ENCODE peak calls at places on chromosome 20, in ten cellular contexts. One of them, this sample, is unnamed. For H3K4me1 and H3K36me3, the result is how much of the 10 kb centered on the place peaks cover.

GRCh38 chr20:58128635-58129625 is 99.5 kb downstream of the ANKRD60 start:
- DNase-seq in heart left ventricle: no peak
- DNase-seq in tibial artery: no peak
- DNase-seq in cardiac muscle cell: no peak
- DNase-seq in Peyer's patch: no peak
- DNase-seq in left ventricle myocardium inferior: no peak
- DNase-seq in colonic mucosa: no peak
- DNase-seq in psoas muscle: no peak
- DNase-seq in GM12878: no peak
- DNase-seq in pancreas: no peak
- DNase-seq in this sample: no peak

GRCh38 chr20:36856691-36857635 is 19.0 kb upstream of the TLDC2 start:
- DNase-seq in heart left ventricle: no peak
- DNase-seq in tibial artery: no peak
- DNase-seq in cardiac muscle cell: no peak
- DNase-seq in Peyer's patch: no peak
- DNase-seq in left ventricle myocardium inferior: no peak
- DNase-seq in colonic mucosa: no peak
- DNase-seq in psoas muscle: no peak
- DNase-seq in GM12878: no peak
- DNase-seq in pancreas: no peak
- DNase-seq in this sample: no peak

GRCh38 chr20:63766695-63767426 is 27.3 kb downstream of the SLC2A4RG start:
- DNase-seq in heart left ventricle: peak
- DNase-seq in tibial artery: no peak
- DNase-seq in cardiac muscle cell: no peak
- DNase-seq in Peyer's patch: no peak
- DNase-seq in left ventricle myocardium inferior: no peak
- DNase-seq in colonic mucosa: no peak
- DNase-seq in psoas muscle: no peak
- DNase-seq in GM12878: no peak
- DNase-seq in pancreas: no peak
- DNase-seq in this sample: no peak

GRCh38 chr20:62765432-62766070 is 30.7 kb upstream of the MRGBP start:
- DNase-seq in heart left ventricle: peak
- DNase-seq in tibial artery: no peak
- DNase-seq in cardiac muscle cell: no peak
- DNase-seq in Peyer's patch: no peak
- DNase-seq in left ventricle myocardium inferior: no peak
- DNase-seq in colonic mucosa: no peak
- DNase-seq in psoas muscle: peak
- DNase-seq in GM12878: no peak
- DNase-seq in pancreas: no peak
- DNase-seq in this sample: peak

GRCh38 chr20:61571221-61571620 is 319.2 kb downstream of the CDH4 start:
- DNase-seq in heart left ventricle: no peak
- DNase-seq in tibial artery: no peak
- DNase-seq in cardiac muscle cell: no peak
- DNase-seq in Peyer's patch: no peak
- DNase-seq in left ventricle myocardium inferior: no peak
- DNase-seq in colonic mucosa: no peak
- DNase-seq in psoas muscle: no peak
- DNase-seq in GM12878: no peak
- DNase-seq in pancreas: no peak
- DNase-seq in this sample: peak

GRCh38 chr20:1934578-1935573 is 39.7 kb downstream of the SIRPA start:
- DNase-seq in heart left ventricle: no peak
- DNase-seq in tibial artery: peak
- DNase-seq in cardiac muscle cell: peak
- DNase-seq in Peyer's patch: peak
- DNase-seq in left ventricle myocardium inferior: peak
- DNase-seq in colonic mucosa: no peak
- DNase-seq in psoas muscle: peak
- DNase-seq in GM12878: no peak
- DNase-seq in pancreas: no peak
- DNase-seq in this sample: peak

GRCh38 chr20:2132461-2132901 is 30.9 kb downstream of the STK35 start:
- DNase-seq in heart left ventricle: no peak
- DNase-seq in tibial artery: no peak
- DNase-seq in cardiac muscle cell: no peak
- DNase-seq in Peyer's patch: no peak
- DNase-seq in left ventricle myocardium inferior: no peak
- DNase-seq in colonic mucosa: no peak
- DNase-seq in psoas muscle: no peak
- DNase-seq in GM12878: no peak
- DNase-seq in pancreas: no peak
- DNase-seq in this sample: no peak

GRCh38 chr20:56360133-56360898 is 1.5 kb downstream of the FAM210B start:
- DNase-seq in heart left ventricle: no peak
- DNase-seq in tibial artery: no peak
- DNase-seq in cardiac muscle cell: no peak
- DNase-seq in Peyer's patch: no peak
- DNase-seq in left ventricle myocardium inferior: no peak
- DNase-seq in colonic mucosa: no peak
- DNase-seq in psoas muscle: no peak
- DNase-seq in GM12878: no peak
- DNase-seq in pancreas: no peak
- DNase-seq in this sample: no peak

GRCh38 chr20:23130622-23130916 is 44.4 kb upstream of the CD93 start:
- DNase-seq in heart left ventricle: no peak
- DNase-seq in tibial artery: peak
- DNase-seq in cardiac muscle cell: no peak
- DNase-seq in Peyer's patch: no peak
- DNase-seq in left ventricle myocardium inferior: no peak
- DNase-seq in colonic mucosa: no peak
- DNase-seq in psoas muscle: no peak
- DNase-seq in GM12878: no peak
- DNase-seq in pancreas: no peak
- DNase-seq in this sample: no peak

GRCh38 chr20:46415773-46416172 is 9.4 kb upstream of the ELMO2 start:
- DNase-seq in heart left ventricle: no peak
- DNase-seq in tibial artery: no peak
- DNase-seq in cardiac muscle cell: no peak
- DNase-seq in Peyer's patch: no peak
- DNase-seq in left ventricle myocardium inferior: no peak
- DNase-seq in colonic mucosa: no peak
- DNase-seq in psoas muscle: no peak
- DNase-seq in GM12878: no peak
- DNase-seq in pancreas: no peak
- DNase-seq in this sample: no peak

GRCh38 chr20:919491-919916 is 3.4 kb upstream of the ANGPT4 start:
- DNase-seq in heart left ventricle: no peak
- DNase-seq in tibial artery: no peak
- DNase-seq in cardiac muscle cell: no peak
- DNase-seq in Peyer's patch: no peak
- DNase-seq in left ventricle myocardium inferior: no peak
- DNase-seq in colonic mucosa: no peak
- DNase-seq in psoas muscle: no peak
- DNase-seq in GM12878: no peak
- DNase-seq in pancreas: no peak
- DNase-seq in this sample: no peak

GRCh38 chr20:41110930-41111577 is 26.3 kb upstream of the PLCG1 start:
- DNase-seq in heart left ventricle: no peak
- DNase-seq in tibial artery: no peak
- DNase-seq in cardiac muscle cell: no peak
- DNase-seq in Peyer's patch: no peak
- DNase-seq in left ventricle myocardium inferior: no peak
- DNase-seq in colonic mucosa: no peak
- DNase-seq in psoas muscle: no peak
- DNase-seq in GM12878: no peak
- DNase-seq in pancreas: no peak
- DNase-seq in this sample: no peak

GRCh38 chr20:63833776-63834544 is 2.9 kb upstream of the ZBTB46 start:
- DNase-seq in heart left ventricle: no peak
- DNase-seq in tibial artery: no peak
- DNase-seq in cardiac muscle cell: no peak
- DNase-seq in Peyer's patch: no peak
- DNase-seq in left ventricle myocardium inferior: no peak
- DNase-seq in colonic mucosa: no peak
- DNase-seq in psoas muscle: no peak
- DNase-seq in GM12878: no peak
- DNase-seq in pancreas: no peak
- DNase-seq in this sample: no peak

GRCh38 chr20:10061641-10062040 is 26.9 kb downstream of the ANKEF1 start:
- DNase-seq in heart left ventricle: no peak
- DNase-seq in tibial artery: no peak
- DNase-seq in cardiac muscle cell: no peak
- DNase-seq in Peyer's patch: no peak
- DNase-seq in left ventricle myocardium inferior: peak
- DNase-seq in colonic mucosa: no peak
- DNase-seq in psoas muscle: no peak
- DNase-seq in GM12878: no peak
- DNase-seq in pancreas: no peak
- DNase-seq in this sample: no peak

GRCh38 chr20:9617062-9617461 is 102.7 kb downstream of the LAMP5 start:
- DNase-seq in heart left ventricle: no peak
- DNase-seq in tibial artery: peak
- DNase-seq in cardiac muscle cell: peak
- DNase-seq in Peyer's patch: peak
- DNase-seq in left ventricle myocardium inferior: peak
- DNase-seq in colonic mucosa: peak
- DNase-seq in psoas muscle: peak
- DNase-seq in GM12878: no peak
- DNase-seq in pancreas: peak
- DNase-seq in this sample: peak

GRCh38 chr20:48170625-48171024 is 385.3 kb upstream of the SULF2 start:
- DNase-seq in heart left ventricle: no peak
- DNase-seq in tibial artery: no peak
- DNase-seq in cardiac muscle cell: no peak
- DNase-seq in Peyer's patch: no peak
- DNase-seq in left ventricle myocardium inferior: no peak
- DNase-seq in colonic mucosa: no peak
- DNase-seq in psoas muscle: no peak
- DNase-seq in GM12878: no peak
- DNase-seq in pancreas: no peak
- DNase-seq in this sample: no peak
- TF ChIP-seq CTCF in heart left ventricle: no peak
- TF ChIP-seq CTCF in tibial artery: no peak
- TF ChIP-seq CTCF in cardiac muscle cell: no peak
- TF ChIP-seq CTCF in Peyer's patch: no peak
- TF ChIP-seq CTCF in left ventricle myocardium inferior: no peak
- TF ChIP-seq CTCF in colonic mucosa: no peak
- TF ChIP-seq CTCF in psoas muscle: no peak
- TF ChIP-seq CTCF in GM12878: no peak
- TF ChIP-seq CTCF in pancreas: no peak
- TF ChIP-seq CTCF in this sample: no peak

GRCh38 chr20:6469695-6470094 is 297.8 kb upstream of the BMP2 start:
- DNase-seq in heart left ventricle: no peak
- DNase-seq in tibial artery: no peak
- DNase-seq in cardiac muscle cell: no peak
- DNase-seq in Peyer's patch: no peak
- DNase-seq in left ventricle myocardium inferior: no peak
- DNase-seq in colonic mucosa: no peak
- DNase-seq in psoas muscle: no peak
- DNase-seq in GM12878: no peak
- DNase-seq in pancreas: no peak
- DNase-seq in this sample: no peak
- H3K4me1 ChIP-seq in heart left ventricle: under half
- H3K4me1 ChIP-seq in tibial artery: under half
- H3K4me1 ChIP-seq in cardiac muscle cell: under half
- H3K4me1 ChIP-seq in Peyer's patch: under half
- H3K4me1 ChIP-seq in left ventricle myocardium inferior: under half
- H3K4me1 ChIP-seq in colonic mucosa: under half
- H3K4me1 ChIP-seq in psoas muscle: under half
- H3K4me1 ChIP-seq in GM12878: under half
- H3K4me1 ChIP-seq in pancreas: under half
- H3K4me1 ChIP-seq in this sample: under half

GRCh38 chr20:21381619-21382018 is 15.7 kb downstream of the NKX2-4 start:
- DNase-seq in heart left ventricle: no peak
- DNase-seq in tibial artery: no peak
- DNase-seq in cardiac muscle cell: no peak
- DNase-seq in Peyer's patch: no peak
- DNase-seq in left ventricle myocardium inferior: no peak
- DNase-seq in colonic mucosa: no peak
- DNase-seq in psoas muscle: no peak
- DNase-seq in GM12878: no peak
- DNase-seq in pancreas: no peak
- DNase-seq in this sample: no peak

GRCh38 chr20:21380711-21381110 is 16.6 kb downstream of the NKX2-4 start:
- DNase-seq in heart left ventricle: no peak
- DNase-seq in tibial artery: no peak
- DNase-seq in cardiac muscle cell: no peak
- DNase-seq in Peyer's patch: no peak
- DNase-seq in left ventricle myocardium inferior: no peak
- DNase-seq in colonic mucosa: no peak
- DNase-seq in psoas muscle: no peak
- DNase-seq in GM12878: no peak
- DNase-seq in pancreas: no peak
- DNase-seq in this sample: no peak

GRCh38 chr20:21377701-21378100 is 19.6 kb downstream of the NKX2-4 start:
- DNase-seq in heart left ventricle: no peak
- DNase-seq in tibial artery: no peak
- DNase-seq in cardiac muscle cell: peak
- DNase-seq in Peyer's patch: no peak
- DNase-seq in left ventricle myocardium inferior: no peak
- DNase-seq in colonic mucosa: no peak
- DNase-seq in psoas muscle: no peak
- DNase-seq in GM12878: no peak
- DNase-seq in pancreas: no peak
- DNase-seq in this sample: no peak

GRCh38 chr20:21376631-21377030 is 20.7 kb downstream of the NKX2-4 start:
- DNase-seq in heart left ventricle: no peak
- DNase-seq in tibial artery: no peak
- DNase-seq in cardiac muscle cell: no peak
- DNase-seq in Peyer's patch: no peak
- DNase-seq in left ventricle myocardium inferior: no peak
- DNase-seq in colonic mucosa: no peak
- DNase-seq in psoas muscle: no peak
- DNase-seq in GM12878: no peak
- DNase-seq in pancreas: no peak
- DNase-seq in this sample: no peak

GRCh38 chr20:21378259-21378658 is 19.1 kb downstream of the NKX2-4 start:
- DNase-seq in heart left ventricle: no peak
- DNase-seq in tibial artery: no peak
- DNase-seq in cardiac muscle cell: no peak
- DNase-seq in Peyer's patch: no peak
- DNase-seq in left ventricle myocardium inferior: no peak
- DNase-seq in colonic mucosa: no peak
- DNase-seq in psoas muscle: no peak
- DNase-seq in GM12878: no peak
- DNase-seq in pancreas: no peak
- DNase-seq in this sample: no peak
- H3K36me3 ChIP-seq in heart left ventricle: under half
- H3K36me3 ChIP-seq in tibial artery: under half
- H3K36me3 ChIP-seq in cardiac muscle cell: under half
- H3K36me3 ChIP-seq in Peyer's patch: under half
- H3K36me3 ChIP-seq in left ventricle myocardium inferior: under half
- H3K36me3 ChIP-seq in colonic mucosa: under half
- H3K36me3 ChIP-seq in psoas muscle: under half
- H3K36me3 ChIP-seq in GM12878: under half
- H3K36me3 ChIP-seq in pancreas: under half
- H3K36me3 ChIP-seq in this sample: under half

DNA sequence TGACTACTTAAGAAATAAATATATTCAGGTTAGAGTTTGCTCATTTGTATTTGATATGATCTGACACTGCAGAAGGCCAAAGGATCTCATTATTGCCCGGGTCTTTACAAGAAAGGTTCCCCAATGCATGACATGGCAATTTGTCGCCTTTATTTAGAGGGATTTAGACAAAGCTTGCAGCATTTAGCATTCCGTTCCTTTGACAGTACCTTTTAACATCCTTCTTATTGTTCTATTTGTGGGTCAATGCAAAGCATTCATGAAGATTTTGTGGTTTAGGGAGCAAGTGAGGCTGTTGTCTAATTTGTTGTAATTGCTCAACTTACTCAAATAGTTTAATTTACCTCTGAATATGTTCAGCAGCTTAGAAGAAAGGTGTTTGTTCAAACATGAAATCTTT is 230.8 kb upstream of the FLRT3 start:
- DNase-seq in heart left ventricle: no peak
- DNase-seq in tibial artery: no peak
- DNase-seq in cardiac muscle cell: no peak
- DNase-seq in Peyer's patch: no peak
- DNase-seq in left ventricle myocardium inferior: no peak
- DNase-seq in colonic mucosa: no peak
- DNase-seq in psoas muscle: no peak
- DNase-seq in GM12878: no peak
- DNase-seq in pancreas: no peak
- DNase-seq in this sample: no peak
- TF ChIP-seq CTCF in heart left ventricle: no peak
- TF ChIP-seq CTCF in tibial artery: no peak
- TF ChIP-seq CTCF in cardiac muscle cell: no peak
- TF ChIP-seq CTCF in Peyer's patch: no peak
- TF ChIP-seq CTCF in left ventricle myocardium inferior: no peak
- TF ChIP-seq CTCF in colonic mucosa: no peak
- TF ChIP-seq CTCF in psoas muscle: no peak
- TF ChIP-seq CTCF in GM12878: no peak
- TF ChIP-seq CTCF in pancreas: no peak
- TF ChIP-seq CTCF in this sample: no peak